ENCODE peak calls at places on chromosomes 7 and 10, in eight cellular contexts. L is heart left ventricle, M is Karpas-422, W is transverse colon, E is PC-3, D is PC-9, V is neural progenitor cell, Y is tibial nerve. B is an unnamed sample. For H3K27me3, the result is how much of the 10 kb centered on the place peaks cover.

GRCh38 chr10:91698258-91698657 is 65.4 kb upstream of the PPP1R3C start:
- DNase-seq in L (no peak), M (no peak), W (no peak), E (no peak), D (no peak), V (no peak), Y (no peak), B (no peak)

GRCh38 chr10:93417264-93417663 is 64.9 kb downstream of the MYOF start:
- DNase-seq in L (peak), M (no peak), W (no peak), E (no peak), D (no peak), V (no peak), Y (no peak), B (no peak)

GRCh38 chr7:117682681-117683385 is 190.4 kb downstream of the CTTNBP2 start:
- DNase-seq in L (no peak), M (no peak), W (peak), E (peak), D (peak), V (no peak), Y (no peak), B (no peak)

GRCh38 chr7:112272921-112273561 is 66.5 kb downstream of the ZNF277 start:
- DNase-seq in L (peak), M (no peak), W (peak), E (no peak), D (no peak), V (no peak), Y (no peak), B (no peak)

GRCh38 chr10:111856631-111857030 is 326.9 kb downstream of the GPAM start:
- DNase-seq in L (no peak), M (no peak), W (no peak), E (peak), D (no peak), V (peak), Y (no peak), B (no peak)

GRCh38 chr7:47601119-47601880 is 19.4 kb upstream of the TNS3 start:
- DNase-seq in L (no peak), M (peak), W (no peak), E (peak), D (peak), V (no peak), Y (no peak), B (no peak)

GRCh38 chr7:129845972-129846327 is 106.8 kb downstream of the UBE2H start:
- DNase-seq in L (no peak), M (no peak), W (no peak), E (peak), D (no peak), V (no peak), Y (no peak), B (no peak)

GRCh38 chr10:60140681-60141632 is 234.6 kb upstream of the CCDC6 start:
- DNase-seq in L (peak), M (no peak), W (peak), E (peak), D (peak), V (peak), Y (no peak), B (no peak)

GRCh38 chr7:28732037-28732869 is 225.9 kb downstream of the TRIL start:
- DNase-seq in L (no peak), M (no peak), W (no peak), E (peak), D (peak), V (peak), Y (peak), B (no peak)

GRCh38 chr10:118523775-118524174 is 71.7 kb downstream of the PRLHR start:
- DNase-seq in L (no peak), M (no peak), W (no peak), E (peak), D (no peak), V (no peak), Y (no peak), B (no peak)

GRCh38 chr10:35532141-35532540 is 73.0 kb upstream of the GJD4 start:
- DNase-seq in L (no peak), M (no peak), W (no peak), E (no peak), D (no peak), V (no peak), Y (no peak), B (no peak)

GRCh38 chr7:95012001-95012400 is 104.6 kb downstream of the PPP1R9A start:
- DNase-seq in L (no peak), M (no peak), W (no peak), E (peak), D (no peak), V (no peak), Y (no peak), B (no peak)

GRCh38 chr7:107842213-107842612 is 39.2 kb upstream of the SLC26A3 start:
- DNase-seq in L (no peak), M (no peak), W (no peak), E (no peak), D (no peak), V (no peak), Y (no peak), B (no peak)

GRCh38 chr10:124470544-124471449 is 9.2 kb downstream of the LHPP start:
- DNase-seq in L (no peak), M (no peak), W (no peak), E (no peak), D (no peak), V (peak), Y (no peak), B (no peak)

GRCh38 chr7:94509264-94509878 is at the start of gene CASD1:
- DNase-seq in L (peak), M (peak), W (peak), E (peak), D (peak), V (no peak), Y (peak), B (peak)

GRCh38 chr7:101099969-101100781 is 14.9 kb downstream of the TRIM56 start:
- DNase-seq in L (peak), M (peak), W (peak), E (peak), D (peak), V (peak), Y (peak), B (peak)

GRCh38 chr10:122348512-122348911 is 26.0 kb upstream of the PLEKHA1 start:
- DNase-seq in L (no peak), M (peak), W (no peak), E (peak), D (no peak), V (peak), Y (no peak), B (no peak)

GRCh38 chr10:12130237-12130872 is 878 bp downstream of the SEC61A2 start:
- DNase-seq in L (no peak), M (peak), W (peak), E (peak), D (peak), V (peak), Y (peak), B (peak)

GRCh38 chr10:103991393-103992128 is 24.6 kb downstream of the SLK start:
- DNase-seq in L (no peak), M (no peak), W (no peak), E (peak), D (no peak), V (no peak), Y (no peak), B (no peak)

GRCh38 chr7:128021361-128021760 is 9.9 kb downstream of the LRRC4 start:
- DNase-seq in L (no peak), M (no peak), W (no peak), E (peak), D (peak), V (no peak), Y (no peak), B (no peak)

GRCh38 chr7:94223375-94224084 is 171.2 kb upstream of the COL1A2 start:
- DNase-seq in L (no peak), M (no peak), W (no peak), E (peak), D (peak), V (peak), Y (no peak), B (no peak)

GRCh38 chr7:18997477-18998130 is 119.8 kb downstream of the TWIST1 start:
- DNase-seq in L (no peak), M (no peak), W (no peak), E (no peak), D (no peak), V (no peak), Y (no peak), B (no peak)

GRCh38 chr7:4689151-4689550 is 7.1 kb downstream of the FOXK1 start:
- DNase-seq in L (no peak), M (no peak), W (no peak), E (no peak), D (no peak), V (no peak), Y (no peak), B (no peak)

GRCh38 chr10:132591166-132591971 is 53.8 kb downstream of the INPP5A start:
- DNase-seq in L (peak), M (no peak), W (peak), E (peak), D (peak), V (no peak), Y (no peak), B (peak)

GRCh38 chr10:98323221-98324164 is 55.5 kb upstream of the LOXL4 start:
- DNase-seq in L (peak), M (no peak), W (peak), E (peak), D (peak), V (no peak), Y (peak), B (peak)

GRCh38 chr10:23408330-23408976 is 30.4 kb upstream of the OTUD1 start:
- DNase-seq in L (no peak), M (no peak), W (no peak), E (no peak), D (no peak), V (no peak), Y (no peak), B (no peak)

GRCh38 chr10:7408494-7409044 is 2.3 kb downstream of the SFMBT2 start:
- DNase-seq in L (peak), M (peak), W (peak), E (peak), D (no peak), V (peak), Y (peak), B (peak)

GRCh38 chr10:122734266-122734665 is 34.6 kb upstream of the C10orf120 start:
- DNase-seq in L (no peak), M (no peak), W (no peak), E (no peak), D (no peak), V (no peak), Y (no peak), B (no peak)

GRCh38 chr10:24305551-24306506 is 96.9 kb downstream of the KIAA1217 start:
- DNase-seq in L (no peak), M (no peak), W (no peak), E (no peak), D (no peak), V (no peak), Y (no peak), B (no peak)

GRCh38 chr10:5292196-5292735 is 72.5 kb upstream of the UCN3 start:
- DNase-seq in L (peak), M (no peak), W (no peak), E (no peak), D (peak), V (no peak), Y (no peak), B (no peak)

GRCh38 chr7:129332354-129333056 is 101.7 kb upstream of the STRIP2 start:
- DNase-seq in L (no peak), M (no peak), W (no peak), E (peak), D (no peak), V (no peak), Y (no peak), B (no peak)

GRCh38 chr10:63166742-63167258 is 33.7 kb downstream of the NRBF2 start:
- DNase-seq in L (no peak), M (peak), W (no peak), E (peak), D (peak), V (peak), Y (no peak), B (no peak)

GRCh38 chr10:132521041-132521465 is 16.5 kb upstream of the INPP5A start:
- DNase-seq in L (no peak), M (no peak), W (peak), E (no peak), D (no peak), V (no peak), Y (no peak), B (peak)

GRCh38 chr10:11529276-11529675 is 82.2 kb downstream of the USP6NL start:
- DNase-seq in L (no peak), M (no peak), W (no peak), E (no peak), D (no peak), V (no peak), Y (no peak), B (no peak)

GRCh38 chr7:102303669-102304422 is 17.2 kb downstream of the SH2B2 start:
- DNase-seq in L (no peak), M (peak), W (no peak), E (no peak), D (no peak), V (peak), Y (no peak), B (peak)

GRCh38 chr10:33157108-33157507 is 177.4 kb downstream of the NRP1 start:
- DNase-seq in L (no peak), M (peak), W (no peak), E (peak), D (no peak), V (no peak), Y (no peak), B (no peak)

GRCh38 chr10:99682032-99682431 is 22.7 kb downstream of the ENTPD7 start:
- DNase-seq in L (no peak), M (no peak), W (no peak), E (peak), D (no peak), V (no peak), Y (no peak), B (no peak)

GRCh38 chr7:78716876-78717275 is 736.6 kb downstream of the MAGI2 start:
- DNase-seq in L (no peak), M (no peak), W (no peak), E (no peak), D (peak), V (peak), Y (no peak), B (no peak)

GRCh38 chr7:142614116-142614515 is 135.2 kb upstream of the PRSS1 start:
- DNase-seq in L (no peak), M (no peak), W (no peak), E (peak), D (no peak), V (no peak), Y (no peak), B (no peak)

GRCh38 chr10:59901481-59901880 is 4.9 kb downstream of the CCDC6 start:
- DNase-seq in L (no peak), M (no peak), W (no peak), E (peak), D (no peak), V (no peak), Y (no peak), B (no peak)

GRCh38 chr10:125534515-125534914 is 148.4 kb downstream of the TEX36 start:
- DNase-seq in L (no peak), M (no peak), W (no peak), E (no peak), D (no peak), V (no peak), Y (no peak), B (no peak)
- H3K27me3 ChIP-seq in L (under half), M (under half), W (under half), E (half or more), D (under half), V (under half), Y (under half), B (under half)

GRCh38 chr7:137844690-137845425 is 1.9 kb downstream of the DGKI start:
- DNase-seq in L (no peak), M (no peak), W (no peak), E (no peak), D (no peak), V (no peak), Y (no peak), B (no peak)

GRCh38 chr7:137850586-137850985 is 3.8 kb upstream of the DGKI start:
- DNase-seq in L (no peak), M (no peak), W (no peak), E (no peak), D (no peak), V (no peak), Y (no peak), B (no peak)

GRCh38 chr7:137848095-137848494 is 1.3 kb upstream of the DGKI start:
- DNase-seq in L (no peak), M (no peak), W (no peak), E (no peak), D (no peak), V (no peak), Y (no peak), B (no peak)

GRCh38 chr7:137847418-137848050 is 760 bp upstream of the DGKI start:
- DNase-seq in L (no peak), M (no peak), W (no peak), E (no peak), D (no peak), V (peak), Y (peak), B (no peak)

DNA sequence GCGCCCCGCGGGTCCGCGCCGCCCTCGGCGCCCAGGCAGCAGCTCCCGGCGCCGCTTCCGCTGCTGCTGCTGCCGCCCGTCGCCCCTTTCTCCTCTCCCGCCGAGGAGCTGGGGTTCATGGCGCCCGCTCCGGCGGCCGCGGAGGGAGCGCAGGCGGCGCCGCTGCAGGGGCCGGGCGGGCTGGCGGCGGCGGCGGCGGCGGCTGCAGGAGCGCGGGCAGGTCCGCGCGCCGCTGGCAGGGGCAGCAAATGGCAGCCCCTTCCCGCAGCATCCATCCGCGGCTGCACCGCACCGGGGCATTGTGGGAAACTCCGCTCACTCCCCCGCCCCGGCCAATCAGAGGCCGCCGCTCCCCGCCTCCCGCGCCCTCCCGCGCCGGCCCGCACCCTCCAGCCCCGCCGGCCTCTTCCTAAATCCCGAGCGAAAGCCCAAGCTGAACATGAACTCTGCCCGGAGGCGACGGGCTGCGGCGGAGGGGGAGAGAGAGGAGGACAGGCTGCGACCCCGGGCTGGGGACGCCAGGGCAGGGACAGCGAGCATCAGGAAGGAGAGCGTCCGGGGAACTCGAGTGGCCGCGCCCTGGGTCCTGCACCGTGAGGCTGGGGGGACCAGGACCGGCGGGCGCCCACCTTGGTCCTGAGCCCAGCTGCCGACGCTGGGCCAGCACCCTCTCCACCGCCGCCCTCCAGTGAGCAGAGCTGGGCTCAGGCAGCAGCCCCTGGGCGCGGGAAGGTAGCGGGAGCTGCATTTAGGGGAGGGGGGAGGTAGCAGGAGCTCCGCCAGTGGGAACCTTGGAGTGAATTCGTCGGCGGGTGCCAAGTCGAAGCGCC is at the start of gene DGKI:
- DNase-seq in L (no peak), M (no peak), W (no peak), E (no peak), D (no peak), V (peak), Y (no peak), B (no peak)
- H3K4me3 ChIP-seq in L (peak), M (no peak), W (peak), E (no peak), D (no peak), V (peak), Y (peak), B (no peak)

GRCh38 chr10:48700493-48700892 is 15.8 kb downstream of the WDFY4 start:
- DNase-seq in L (no peak), M (no peak), W (no peak), E (no peak), D (no peak), V (no peak), Y (no peak), B (no peak)
- H3K27me3 ChIP-seq in L (under half), M (under half), W (under half), E (half or more), D (half or more), V (under half), Y (under half), B (under half)

DNA sequence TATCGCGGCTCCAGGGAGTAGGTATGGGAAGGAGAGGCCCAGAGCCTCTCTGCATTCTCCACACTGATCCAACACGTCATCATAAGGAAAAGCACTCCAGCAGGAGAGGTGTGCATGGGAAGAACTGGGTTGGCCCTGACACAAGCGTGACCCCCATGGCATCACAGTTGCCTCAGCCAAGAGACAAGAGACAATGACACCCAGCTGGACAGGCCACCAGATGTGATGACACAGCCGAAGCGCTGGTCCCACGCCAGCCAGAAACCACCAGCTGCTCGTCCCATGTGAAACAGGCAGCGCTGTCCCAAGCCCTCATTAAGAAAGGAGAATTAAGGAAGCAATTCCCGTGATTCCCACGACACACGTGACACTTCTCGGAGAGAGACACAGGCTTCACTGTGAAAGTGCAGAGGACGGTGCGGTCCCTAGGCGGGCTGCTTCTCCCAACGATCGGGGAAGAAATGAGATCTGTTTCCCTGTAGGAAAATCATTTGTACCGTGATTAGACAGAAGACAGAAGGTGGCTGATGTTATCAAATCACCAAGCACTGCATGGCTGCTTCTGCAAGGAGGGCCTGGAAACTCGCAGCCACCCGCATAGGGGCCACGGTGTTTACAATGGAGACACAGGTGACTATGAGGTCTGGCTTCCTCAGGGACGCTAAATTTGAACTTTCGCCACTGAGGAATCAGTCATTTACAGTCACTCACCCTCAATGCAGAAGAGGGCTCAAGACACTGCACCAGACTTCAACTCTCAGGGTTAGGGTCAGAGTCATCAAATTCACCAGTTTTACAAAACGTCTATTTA is 74.5 kb downstream of the DIP2C start:
- DNase-seq in L (peak), M (no peak), W (no peak), E (no peak), D (no peak), V (no peak), Y (no peak), B (peak)
- H3K4me3 ChIP-seq in L (no peak), M (no peak), W (no peak), E (no peak), D (no peak), V (no peak), Y (no peak), B (no peak)